ENCODE peak calls at places on chromosomes 2 and 18, in seven cellular contexts. N is upper lobe of right lung, W is OCI-LY7, A is upper lobe of left lung, F is astrocyte of the spinal cord, H is Panc1, Q is fibroblast of lung. I is an unnamed sample.

GRCh38 chr2:113910110-113910717 is 20.3 kb downstream of the ACTR3 start:
- DNase-seq in F (no peak), A (no peak), H (no peak), Q (peak; percentile 51), W (no peak), N (no peak), I (no peak)

GRCh38 chr2:239955086-239955988 is 69.8 kb downstream of the NDUFA10 start:
- DNase-seq in Q (no peak), A (no peak), F (no peak), H (no peak), N (no peak), W (no peak), I (no peak)

GRCh38 chr2:9263388-9263787 is 56.8 kb downstream of the ASAP2 start:
- DNase-seq in Q (no peak), F (peak; percentile 50), H (no peak), W (no peak), A (no peak), N (peak; percentile 68), I (no peak)

GRCh38 chr18:68734311-68734710 is 19.4 kb upstream of the TMX3 start:
- DNase-seq in N (no peak), W (no peak), H (no peak), A (no peak), F (peak; percentile 16), Q (peak; percentile 59), I (no peak)

GRCh38 chr2:164839914-164840457 is 1.6 kb downstream of the COBLL1 start:
- DNase-seq in Q (peak; percentile 56), W (no peak), F (peak; percentile 49), H (no peak), N (no peak), A (no peak), I (no peak)

GRCh38 chr2:239744706-239745340 is 280.3 kb downstream of the NDUFA10 start:
- DNase-seq in W (no peak), F (no peak), H (no peak), Q (no peak), N (no peak), A (peak; percentile 72), I (no peak)

GRCh38 chr18:48928787-48929186 is 22.0 kb downstream of the SMAD7 start:
- DNase-seq in F (peak; percentile 59), H (no peak), W (peak; percentile 84), N (peak; percentile 87), A (no peak), Q (peak; percentile 64), I (no peak)

GRCh38 chr2:42214669-42215068 is 45.5 kb downstream of the EML4 start:
- DNase-seq in Q (peak; percentile 48), A (no peak), H (no peak), N (no peak), W (no peak), F (no peak), I (no peak)

GRCh38 chr2:240259201-240259923 is 118.9 kb upstream of the OTOS start:
- DNase-seq in W (no peak), F (no peak), N (peak; percentile 65), A (peak; percentile 63), Q (peak; percentile 12), H (no peak), I (no peak)

GRCh38 chr2:222859786-222860726 is 780 bp upstream of the ACSL3 start:
- DNase-seq in W (peak; percentile 10), H (no peak), A (no peak), F (peak; percentile 54), Q (peak; percentile 53), N (peak; percentile 67), I (no peak)

GRCh38 chr2:102593516-102593915 is 25.8 kb upstream of the SLC9A2 start:
- DNase-seq in Q (no peak), F (no peak), H (no peak), A (no peak), W (no peak), N (no peak), I (no peak)

GRCh38 chr2:160332318-160332717 is 132.2 kb upstream of the ITGB6 start:
- DNase-seq in H (no peak), F (peak; percentile 35), A (no peak), W (peak; percentile 30), N (no peak), Q (peak; percentile 51), I (no peak)

GRCh38 chr2:196324212-196324611 is 152.8 kb upstream of the STK17B start:
- DNase-seq in H (no peak), A (no peak), Q (peak; percentile 65), W (no peak), N (no peak), F (no peak), I (no peak)

GRCh38 chr2:102112692-102113665 is 29.6 kb upstream of the IL1R1 start:
- DNase-seq in N (no peak), W (no peak), H (no peak), F (peak; percentile 87), A (no peak), Q (peak; percentile 95), I (no peak)

GRCh38 chr2:219455635-219456034 is 21.0 kb downstream of the SPEG start:
- DNase-seq in Q (no peak), W (peak; percentile 11), F (no peak), H (no peak), N (no peak), A (no peak), I (no peak)

GRCh38 chr2:219451626-219452360 is 17.1 kb downstream of the SPEG start:
- DNase-seq in A (peak; percentile 81), F (peak; percentile 46), N (peak; percentile 63), W (no peak), Q (peak; percentile 69), H (no peak), I (no peak)

GRCh38 chr2:219452361-219453317 is 18.0 kb downstream of the SPEG start:
- DNase-seq in H (no peak), F (peak; percentile 97), W (no peak), A (no peak), N (peak; percentile 59), Q (peak; percentile 99), I (peak; percentile 87)

GRCh38 chr2:219454217-219454616 is 19.6 kb downstream of the SPEG start:
- DNase-seq in A (no peak), H (no peak), N (no peak), F (peak; percentile 79), W (no peak), Q (peak; percentile 88), I (no peak)

DNA sequence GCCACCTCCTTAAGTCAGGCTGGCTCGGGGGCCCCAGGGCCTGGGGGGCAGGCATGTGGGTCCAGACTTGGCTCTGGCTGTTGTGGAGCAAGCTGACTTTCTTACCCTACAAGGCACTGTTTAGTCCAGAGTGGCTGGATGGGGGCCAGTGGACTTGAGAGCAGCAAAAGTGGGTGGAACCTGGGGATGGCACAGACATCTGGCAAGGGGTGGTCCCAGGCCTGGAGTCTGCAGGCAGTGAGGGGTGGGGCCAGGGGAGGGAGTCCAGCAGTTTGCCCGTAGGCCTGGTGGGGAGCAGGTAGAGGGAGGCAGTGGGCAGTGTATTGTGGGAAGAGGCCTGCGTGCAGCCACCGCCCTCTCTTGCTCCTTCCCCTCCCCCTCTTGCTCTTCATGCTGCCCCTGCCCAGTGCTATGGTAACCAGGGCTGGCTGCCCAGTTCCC is 19.1 kb downstream of the SPEG start:
- DNase-seq in A (no peak), F (peak; percentile 96), Q (peak; percentile 98), H (no peak), N (no peak), W (no peak), I (peak; percentile 95)
- H3K4me3 ChIP-seq in A (no peak overlapping the region), F (no peak overlapping the region), Q (no peak overlapping the region), H (no peak overlapping the region), N (no peak overlapping the region), W (no peak overlapping the region), I (peak overlapping the region; percentile 24)

DNA sequence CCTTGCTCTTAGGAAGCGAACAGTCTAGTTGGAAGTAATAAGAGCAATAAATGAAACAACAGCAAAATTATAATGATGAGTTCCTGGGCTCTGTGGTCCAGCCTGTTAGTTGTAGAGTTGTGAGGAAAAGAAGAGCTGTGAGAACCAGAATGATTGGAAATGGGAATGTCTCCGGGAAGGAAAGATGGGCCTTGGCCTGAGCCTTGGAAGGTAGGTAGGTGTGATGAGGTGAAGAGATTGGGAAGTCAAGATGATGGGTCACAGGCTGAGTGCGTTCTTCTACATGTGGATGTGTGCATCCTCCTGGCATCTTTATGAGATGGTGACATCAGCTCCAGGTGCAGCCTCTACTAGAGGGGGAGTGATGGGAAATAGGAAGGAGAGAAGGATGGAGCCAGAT is 115.2 kb upstream of the EML6 start:
- DNase-seq in A (no peak), W (no peak), F (no peak), N (no peak), H (no peak), Q (no peak), I (no peak)
- TF ChIP-seq CTCF in A (no peak), W (no peak), F (no peak), N (no peak), H (no peak), Q (no peak), I (no peak)

GRCh38 chr18:23258566-23259265 is 123.4 kb downstream of the CABLES1 start:
- DNase-seq in A (no peak), N (no peak), F (no peak), Q (no peak), W (no peak), H (no peak), I (no peak)

GRCh38 chr18:23260932-23261590 is 125.8 kb downstream of the CABLES1 start:
- DNase-seq in F (no peak), H (no peak), N (no peak), A (no peak), Q (no peak), W (no peak), I (no peak)

GRCh38 chr18:23257686-23258565 is 122.6 kb downstream of the CABLES1 start:
- DNase-seq in H (no peak), W (no peak), A (no peak), Q (peak; percentile 61), N (no peak), F (peak; percentile 44), I (no peak)

GRCh38 chr18:23257153-23257552 is 121.9 kb downstream of the CABLES1 start:
- DNase-seq in N (no peak), F (no peak), A (no peak), W (no peak), Q (no peak), H (no peak), I (no peak)

DNA sequence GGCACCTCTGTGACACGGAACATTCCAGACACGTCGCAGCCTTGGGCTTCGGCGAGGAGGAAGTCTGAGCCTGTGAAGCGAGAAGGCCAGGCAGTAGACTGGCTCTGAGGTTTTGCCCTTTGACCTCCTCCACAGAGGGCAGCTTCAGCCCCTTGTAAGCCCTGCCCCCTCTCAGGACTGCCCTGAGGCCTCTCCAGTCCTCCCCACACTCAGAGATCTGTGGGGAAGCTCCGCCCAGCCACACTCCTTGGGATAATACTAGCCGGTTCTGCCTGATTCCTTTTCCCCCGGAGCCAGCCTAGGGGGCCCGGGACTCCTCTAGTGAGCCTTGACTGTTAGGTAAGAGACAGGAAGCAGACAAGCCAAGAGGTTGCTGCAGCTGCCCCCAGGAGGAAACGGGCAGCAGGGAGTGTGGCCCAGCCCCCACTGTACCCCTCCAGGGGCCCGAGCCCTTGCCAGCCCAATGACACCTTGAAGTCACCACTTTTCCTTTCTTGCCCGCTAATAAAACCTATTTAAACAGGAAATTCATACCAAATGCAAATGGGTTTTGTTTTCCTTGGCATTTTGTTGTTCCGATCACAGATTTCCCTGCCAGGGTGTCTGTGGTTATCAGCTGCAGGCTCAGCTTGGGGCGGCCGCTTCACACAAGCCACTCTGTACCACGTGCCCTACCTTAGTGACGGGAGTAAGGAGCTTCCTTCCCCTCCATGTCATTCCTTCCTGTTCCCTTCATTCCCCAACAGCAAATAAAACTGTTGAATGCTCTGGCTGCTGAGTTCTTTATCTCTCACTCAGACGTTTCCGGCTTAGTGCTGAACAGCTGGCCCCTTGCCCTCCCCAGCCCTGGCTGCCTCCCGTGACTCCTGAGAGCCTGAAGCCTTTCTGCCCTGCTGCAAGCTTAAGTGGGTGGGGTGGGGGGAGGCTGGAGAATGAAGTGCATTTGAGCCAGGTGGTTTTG is 124.7 kb downstream of the CABLES1 start:
- DNase-seq in N (peak; percentile 93), W (peak; percentile 74), H (no peak), Q (peak; percentile 85), A (peak; percentile 87), F (peak; percentile 66), I (peak; percentile 36)
- H3K4me3 ChIP-seq in N (peak overlapping the region; percentile 29), W (peak overlapping the region; percentile 4), H (no peak overlapping the region), Q (no peak overlapping the region), A (no peak overlapping the region), F (no peak overlapping the region), I (peak overlapping the region; percentile 18)

GRCh38 chr2:166417669-166418068 is 41.9 kb upstream of the SCN9A start:
- DNase-seq in H (no peak), A (no peak), F (peak; percentile 54), N (no peak), Q (peak; percentile 63), W (peak; percentile 10), I (no peak)
- TF ChIP-seq CTCF in H (peak; percentile 22), A (no peak), F (peak; percentile 19), N (peak; percentile 23), Q (no peak), W (peak; percentile 61), I (no peak)

I was measured in AG04449.